ENCODE peak calls at places on chromosomes 13 and 19, in nine cellular contexts. Y is IMR-90, A is HAP-1, T is neural progenitor cell, L is tibial nerve, F is esophagus squamous epithelium, X is colonic mucosa, R is lower lobe of right lung, G is iPS DF 6.9. H is an unnamed sample.

GRCh38 chr13:92842145-92842544 is 384.5 kb upstream of the GPC6 start:
- DNase-seq in Y (peak; percentile 88), A (no peak), T (no peak), L (no peak), F (no peak), X (no peak), R (no peak), G (no peak), H (no peak)

GRCh38 chr19:50565984-50566903 is 2.0 kb downstream of the LRRC4B start:
- DNase-seq in Y (no peak), A (no peak), T (peak; percentile 74), L (no peak), F (no peak), X (no peak), R (no peak), G (no peak), H (no peak)

GRCh38 chr13:22162889-22163288 is 492.0 kb downstream of the FGF9 start:
- DNase-seq in Y (no peak), A (no peak), T (no peak), L (no peak), F (no peak), X (no peak), R (no peak), G (no peak), H (no peak)

GRCh38 chr19:6753178-6754031 is 13.8 kb downstream of the SH2D3A start:
- DNase-seq in Y (peak; percentile 15), A (peak; percentile 82), T (peak; percentile 97), L (peak; percentile 72), F (peak; percentile 41), X (peak; percentile 94), R (peak; percentile 91), G (no peak), H (peak; percentile 81)

GRCh38 chr13:25468330-25469178 is 96.8 kb downstream of the ATP8A2 start:
- DNase-seq in Y (no peak), A (no peak), T (peak; percentile 84), L (no peak), F (no peak), X (no peak), R (no peak), G (no peak), H (no peak)

GRCh38 chr19:52748336-52748950 is 13.6 kb upstream of the ZNF611 start:
- DNase-seq in Y (peak; percentile 57), A (peak; percentile 33), T (peak; percentile 73), L (no peak), F (no peak), X (no peak), R (no peak), G (no peak), H (no peak)

GRCh38 chr13:112616586-112617381 is 28.8 kb upstream of the TUBGCP3 start:
- DNase-seq in Y (peak; percentile 52), A (peak; percentile 44), T (peak; percentile 65), L (no peak), F (no peak), X (peak; percentile 27), R (no peak), G (peak; percentile 47), H (no peak)

GRCh38 chr13:101917475-101917810 is 465.0 kb downstream of the ITGBL1 start:
- DNase-seq in Y (no peak), A (no peak), T (peak; percentile 54), L (no peak), F (no peak), X (no peak), R (no peak), G (no peak), H (no peak)

GRCh38 chr13:27006519-27007161 is 165.0 kb downstream of the USP12 start:
- DNase-seq in Y (peak; percentile 12), A (no peak), T (peak; percentile 43), L (no peak), F (no peak), X (peak; percentile 65), R (peak; percentile 67), G (no peak), H (no peak)

GRCh38 chr13:42494157-42494556 is 79.8 kb upstream of the TNFSF11 start:
- DNase-seq in Y (no peak), A (no peak), T (no peak), L (no peak), F (no peak), X (no peak), R (no peak), G (no peak), H (no peak)

GRCh38 chr13:42497798-42498197 is 76.2 kb upstream of the TNFSF11 start:
- DNase-seq in Y (peak; percentile 40), A (no peak), T (no peak), L (no peak), F (no peak), X (no peak), R (no peak), G (no peak), H (no peak)

GRCh38 chr13:42492372-42492920 is 81.5 kb upstream of the TNFSF11 start:
- DNase-seq in Y (no peak), A (no peak), T (no peak), L (no peak), F (no peak), X (no peak), R (no peak), G (no peak), H (no peak)

GRCh38 chr13:42495751-42496150 is 78.2 kb upstream of the TNFSF11 start:
- DNase-seq in Y (no peak), A (no peak), T (no peak), L (no peak), F (no peak), X (no peak), R (no peak), G (no peak), H (no peak)

DNA sequence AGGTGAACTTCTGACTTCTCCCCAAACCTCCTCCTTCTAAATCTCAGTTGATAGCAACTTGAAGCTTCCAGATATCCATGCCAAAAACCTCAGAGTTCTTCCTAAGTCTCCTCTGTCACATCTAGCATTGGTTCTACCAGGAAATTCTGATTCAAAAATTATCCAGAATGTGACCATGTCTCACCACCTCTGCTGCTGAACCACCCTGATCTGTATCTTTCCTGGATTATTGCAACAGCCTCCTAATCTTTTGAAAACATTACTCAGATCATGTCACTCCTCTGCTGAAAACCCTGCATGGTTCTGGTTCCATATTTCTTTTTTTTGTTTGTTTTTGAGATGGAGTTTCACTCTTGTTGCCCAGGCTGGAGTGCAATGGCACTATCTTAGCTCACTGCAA is 78.7 kb upstream of the TNFSF11 start:
- DNase-seq in Y (no peak), A (no peak), T (no peak), L (no peak), F (no peak), X (no peak), R (no peak), G (no peak), H (no peak)
- H3K4me3 ChIP-seq in Y (no peak overlapping the region), A (no peak overlapping the region), T (no peak overlapping the region), L (no peak overlapping the region), F (no peak overlapping the region), X (no peak overlapping the region), R (no peak overlapping the region), G (no peak overlapping the region), H (no peak overlapping the region)

GRCh38 chr19:54458648-54459281 is 4.8 kb downstream of the LENG9 start:
- DNase-seq in Y (no peak), A (no peak), T (no peak), L (no peak), F (no peak), X (no peak), R (no peak), G (no peak), H (no peak)
- H3K36me3 ChIP-seq in Y (peaks cover 81% of the 10 kb centered on the region), A (peaks cover 80% of the 10 kb centered on the region), T (no peaks in the 10 kb centered on the region), L (peaks cover 66% of the 10 kb centered on the region), F (peaks cover 71% of the 10 kb centered on the region), X (peaks cover 26% of the 10 kb centered on the region), R (peaks cover 85% of the 10 kb centered on the region), G (peaks cover 62% of the 10 kb centered on the region), H (peaks cover 72% of the 10 kb centered on the region)

GRCh38 chr13:24148414-24149305 is 11.9 kb upstream of the SPATA13 start:
- DNase-seq in Y (peak; percentile 99), A (no peak), T (no peak), L (no peak), F (no peak), X (no peak), R (peak; percentile 60), G (no peak), H (no peak)
- H3K4me3 ChIP-seq in Y (no peak overlapping the region), A (no peak overlapping the region), T (no peak overlapping the region), L (no peak overlapping the region), F (no peak overlapping the region), X (no peak overlapping the region), R (no peak overlapping the region), G (no peak overlapping the region), H (no peak overlapping the region)

DNA sequence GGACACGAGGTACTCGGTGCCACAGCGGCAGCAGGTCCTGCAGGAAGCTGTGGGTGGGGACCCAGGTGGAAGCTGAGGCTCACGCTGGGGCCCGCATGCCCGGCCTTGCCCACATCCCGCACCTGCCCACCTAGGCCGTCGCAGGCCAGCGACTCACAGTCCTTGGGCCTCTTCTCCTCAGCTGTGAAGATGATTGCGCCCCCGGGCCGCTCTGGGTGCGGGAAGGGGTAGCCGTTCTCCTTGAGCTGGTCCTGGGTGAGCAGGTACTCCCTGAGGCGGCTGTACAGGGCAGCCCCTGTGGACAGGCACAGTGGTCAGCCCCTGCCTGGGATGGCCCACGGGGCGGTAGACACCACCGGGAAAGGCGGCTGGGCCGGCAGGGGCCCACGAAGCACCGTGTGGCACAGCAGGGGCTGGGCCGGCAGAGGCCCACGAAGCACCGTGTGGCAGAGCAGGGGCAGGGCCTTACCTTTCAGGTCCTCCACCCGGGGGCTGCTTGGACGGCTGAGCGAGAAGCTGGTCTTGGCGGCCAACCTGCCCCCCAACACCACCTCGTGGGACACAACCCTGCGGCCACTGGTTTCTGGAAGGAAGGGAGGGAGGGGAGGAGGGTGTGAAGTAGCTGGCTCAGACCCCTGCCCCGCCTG is 6.6 kb upstream of the ATP8B3 start:
- DNase-seq in Y (no peak), A (no peak), T (no peak), L (no peak), F (no peak), X (no peak), R (no peak), G (no peak), H (no peak)
- H3K36me3 ChIP-seq in Y (peaks cover 60% of the 10 kb centered on the region), A (peaks cover 50% of the 10 kb centered on the region), T (no peaks in the 10 kb centered on the region), L (peaks cover 65% of the 10 kb centered on the region), F (peaks cover 69% of the 10 kb centered on the region), X (peaks cover 23% of the 10 kb centered on the region), R (peaks cover 91% of the 10 kb centered on the region), G (peaks cover 51% of the 10 kb centered on the region), H (peaks cover 15% of the 10 kb centered on the region)

GRCh38 chr19:35143818-35144217 is 763 bp downstream of the FXYD7 start:
- DNase-seq in Y (no peak), A (no peak), T (no peak), L (no peak), F (no peak), X (no peak), R (no peak), G (no peak), H (no peak)

GRCh38 chr19:35141627-35142401 is 1.2 kb upstream of the FXYD7 start:
- DNase-seq in Y (no peak), A (no peak), T (peak; percentile 42), L (no peak), F (no peak), X (no peak), R (no peak), G (no peak), H (no peak)

GRCh38 chr19:35144259-35144599 is 1.2 kb downstream of the FXYD7 start:
- DNase-seq in Y (no peak), A (no peak), T (peak; percentile 16), L (no peak), F (no peak), X (no peak), R (no peak), G (no peak), H (no peak)

GRCh38 chr19:35142531-35143230 is 374 bp upstream of the FXYD7 start:
- DNase-seq in Y (no peak), A (peak; percentile 57), T (peak; percentile 84), L (no peak), F (no peak), X (peak; percentile 70), R (no peak), G (no peak), H (peak; percentile 81)

GRCh38 chr19:35143231-35143715 is at the start of gene FXYD7:
- DNase-seq in Y (no peak), A (no peak), T (peak; percentile 69), L (no peak), F (no peak), X (no peak), R (no peak), G (no peak), H (no peak)
- H3K4me3 ChIP-seq in Y (no peak within 1 kb of the TSS), A (peak within 1 kb of the TSS; percentile 33), T (peak within 1 kb of the TSS; percentile 59), L (no peak within 1 kb of the TSS), F (peak within 1 kb of the TSS; percentile 31), X (no peak within 1 kb of the TSS), R (peak within 1 kb of the TSS; percentile 19), G (peak within 1 kb of the TSS; percentile 71), H (peak within 1 kb of the TSS; percentile 68)